ENCODE peak calls at places on chromosomes 2 and 18, in four cellular contexts. L, J, V and D are unnamed samples.

GRCh38 chr2:96180002-96180401 is 28.6 kb downstream of the STARD7 start:
- DNase-seq in J (no peak), V (no peak), L (no peak), D (no peak)

GRCh38 chr18:72329533-72329932 is 214.6 kb downstream of the CBLN2 start:
- DNase-seq in J (no peak), L (no peak), V (no peak), D (no peak)

GRCh38 chr2:55119711-55120487 is 69.6 kb upstream of the RTN4 start:
- DNase-seq in J (no peak), V (no peak), L (no peak), D (no peak)

GRCh38 chr2:19933351-19933981 is 31.7 kb upstream of the TTC32 start:
- DNase-seq in V (peak), J (no peak), L (peak), D (no peak)

GRCh38 chr2:172710584-172711024 is 25.0 kb upstream of the RAPGEF4 start:
- DNase-seq in J (peak), L (no peak), V (peak), D (peak)

GRCh38 chr2:115083216-115083615 is 640.8 kb downstream of the DPP10 start:
- DNase-seq in L (no peak), J (no peak), V (no peak), D (no peak)

GRCh38 chr18:38459086-38459485 is 893.5 kb upstream of the CELF4 start:
- DNase-seq in J (no peak), L (no peak), V (no peak), D (no peak)

GRCh38 chr2:8457092-8457481 is 224.8 kb upstream of the ID2 start:
- DNase-seq in L (no peak), V (no peak), J (no peak), D (no peak)

GRCh38 chr18:73688851-73689659 is 458.6 kb downstream of the FBXO15 start:
- DNase-seq in J (no peak), V (no peak), L (peak), D (no peak)

GRCh38 chr2:59726226-59726800 is 827.1 kb downstream of the BCL11A start:
- DNase-seq in J (no peak), V (no peak), L (no peak), D (no peak)

GRCh38 chr2:1975060-1975459 is 230.7 kb upstream of the PXDN start:
- DNase-seq in V (no peak), J (no peak), L (no peak), D (no peak)

GRCh38 chr2:2825516-2826208 is 494.6 kb upstream of the MYT1L start:
- DNase-seq in V (no peak), J (no peak), L (no peak), D (no peak)

GRCh38 chr2:128445533-128445900 is 126.8 kb upstream of the HS6ST1 start:
- DNase-seq in V (no peak), J (no peak), L (no peak), D (no peak)
- TF ChIP-seq MAX in V (no peak), J (no peak), L (no peak), D (no peak)

GRCh38 chr2:200762127-200762526 is 49.6 kb upstream of the BZW1 start:
- DNase-seq in L (no peak), J (no peak), V (no peak), D (no peak)

GRCh38 chr2:200761168-200761715 is 50.5 kb upstream of the BZW1 start:
- DNase-seq in V (no peak), L (no peak), J (no peak), D (no peak)

GRCh38 chr2:200757414-200757813 is 54.3 kb upstream of the BZW1 start:
- DNase-seq in J (no peak), L (no peak), V (no peak), D (no peak)

GRCh38 chr2:200756618-200757321 is 54.9 kb upstream of the BZW1 start:
- DNase-seq in V (peak), L (no peak), J (peak), D (no peak)

GRCh38 chr2:200758341-200758740 is 53.4 kb upstream of the BZW1 start:
- DNase-seq in J (no peak), V (peak), L (no peak), D (no peak)
- TF ChIP-seq CREB1 in J (no peak), V (peak), L (no peak), D (no peak)

GRCh38 chr18:65202091-65202490 is 548.7 kb upstream of the CDH7 start:
- DNase-seq in V (no peak), J (no peak), L (no peak), D (no peak)

DNA sequence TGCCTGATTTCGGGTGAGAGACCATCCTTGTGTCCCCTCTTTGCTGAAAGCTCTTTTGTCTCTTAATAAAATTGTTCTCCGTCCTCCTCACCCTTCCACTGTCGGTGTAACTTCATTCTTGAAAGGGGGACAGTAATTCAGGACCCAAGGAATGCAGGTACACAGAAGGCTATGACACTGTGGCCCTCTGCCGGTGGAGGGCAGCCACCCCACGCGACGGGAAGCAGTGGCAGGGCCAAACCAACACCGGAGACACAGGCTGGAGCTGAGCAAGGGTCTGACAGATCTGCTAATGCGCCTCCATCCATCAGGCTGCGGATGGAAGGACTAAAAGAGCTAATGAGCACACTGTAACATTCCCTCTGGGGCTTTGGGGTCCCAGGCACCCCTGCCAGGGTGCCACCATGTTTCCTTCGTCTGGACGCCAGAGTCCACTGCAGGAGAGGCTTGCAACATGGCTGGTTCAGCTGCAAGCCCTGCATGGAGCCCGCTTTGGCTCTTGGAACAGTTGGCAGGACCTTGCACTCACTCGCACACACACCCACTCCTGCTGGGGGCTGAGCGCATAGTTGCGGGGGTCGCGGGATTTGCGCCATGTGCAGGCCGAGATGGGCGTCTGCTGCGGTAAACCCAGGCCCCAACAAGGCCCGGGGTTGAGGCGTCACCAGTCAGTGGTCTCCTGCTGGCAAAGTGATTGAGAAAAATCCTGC is 544.1 kb upstream of the CDH7 start:
- DNase-seq in L (no peak), J (no peak), V (peak), D (peak)
- TF ChIP-seq ESRRA in L (no peak), J (no peak), V (no peak), D (no peak)

DNA sequence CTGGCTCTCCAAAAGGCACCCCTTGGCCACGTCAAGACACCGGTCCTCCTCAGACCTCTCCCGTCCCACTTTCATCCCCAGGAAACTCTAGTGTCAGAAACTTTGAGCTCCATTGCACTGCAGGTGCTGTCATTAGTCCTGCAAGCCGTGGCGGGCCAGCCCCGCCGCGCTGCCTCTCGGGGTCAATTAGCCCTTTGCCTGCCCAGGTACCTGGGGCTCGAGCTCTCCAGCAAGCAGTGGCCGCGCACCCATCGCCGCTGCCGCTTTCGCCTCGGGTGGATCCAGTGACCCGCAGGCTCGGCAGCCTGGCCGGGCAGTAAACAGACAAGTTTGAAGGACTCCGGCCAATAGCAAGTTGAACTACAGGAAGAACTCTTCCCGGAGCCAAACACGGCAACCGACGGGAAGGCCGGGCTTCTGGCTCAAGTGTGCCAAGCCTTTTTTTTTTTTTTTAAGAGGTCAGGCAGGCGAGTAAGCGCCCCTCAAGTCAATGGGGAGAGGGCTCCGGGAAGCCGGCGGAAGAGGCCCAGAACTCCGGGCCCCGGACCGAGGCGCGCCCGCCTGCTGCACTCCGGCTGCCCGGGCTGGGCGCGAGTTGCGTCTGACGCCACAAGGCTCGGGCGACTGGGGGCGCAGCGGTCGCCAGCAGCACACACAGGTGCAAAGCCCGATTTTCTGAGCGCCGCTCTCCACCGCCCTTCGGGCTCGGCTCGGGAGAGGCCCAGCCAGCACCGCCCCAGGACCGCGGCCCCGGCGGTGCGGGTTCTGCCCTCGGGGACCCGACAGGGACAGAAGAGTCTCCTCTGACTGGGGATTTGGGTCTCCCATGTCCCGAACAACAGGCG is 1.1 kb downstream of the ERBB4 start:
- DNase-seq in V (no peak), J (no peak), L (no peak), D (peak)
- TF ChIP-seq MAX in V (peak), J (no peak), L (no peak), D (no peak)

DNA sequence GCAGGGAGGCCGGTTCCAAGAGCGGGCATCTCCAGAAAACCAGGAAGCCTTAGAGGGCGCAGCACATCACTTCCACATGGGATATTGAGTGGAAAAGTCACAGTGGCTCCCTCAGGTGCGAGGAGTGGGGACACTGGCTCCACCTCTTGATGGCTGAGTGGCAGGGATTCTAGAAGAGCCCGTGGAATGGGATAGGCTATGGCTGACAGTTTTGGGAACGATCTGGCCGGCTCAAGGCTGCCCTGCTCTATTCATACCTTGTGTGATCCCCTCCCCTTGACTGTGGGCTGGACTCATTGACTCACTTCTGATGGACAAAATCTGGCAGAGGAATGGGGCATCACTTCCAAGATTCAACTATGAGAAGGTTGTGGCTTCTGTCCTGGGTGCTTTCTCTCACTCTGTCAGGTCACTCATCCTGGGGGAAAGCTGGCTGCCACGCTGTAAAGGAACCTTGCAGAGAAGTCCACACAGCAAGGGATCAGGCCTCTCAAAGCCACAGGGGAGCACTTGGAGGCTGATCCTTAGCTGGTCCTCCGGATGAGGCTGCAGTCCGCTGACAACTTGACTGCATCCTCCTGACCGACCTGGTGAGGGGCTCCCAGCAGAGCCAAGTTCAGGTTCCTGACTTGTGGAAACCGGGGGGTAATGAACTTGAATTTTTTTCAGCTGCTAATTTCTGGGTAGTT is 46.7 kb upstream of the HS6ST1 start:
- DNase-seq in J (no peak), V (no peak), L (no peak), D (peak)
- TF ChIP-seq CREB1 in J (no peak), V (no peak), L (no peak), D (no peak)

GRCh38 chr2:128598862-128599441 is 280.3 kb upstream of the HS6ST1 start:
- DNase-seq in J (no peak), V (no peak), L (no peak), D (no peak)

GRCh38 chr2:128594953-128595677 is 276.4 kb upstream of the HS6ST1 start:
- DNase-seq in V (peak), J (no peak), L (no peak), D (no peak)

GRCh38 chr2:128594273-128594910 is 275.7 kb upstream of the HS6ST1 start:
- DNase-seq in V (no peak), L (no peak), J (no peak), D (no peak)

GRCh38 chr2:128595763-128596452 is 277.2 kb upstream of the HS6ST1 start:
- DNase-seq in L (no peak), V (no peak), J (no peak), D (no peak)

DNA sequence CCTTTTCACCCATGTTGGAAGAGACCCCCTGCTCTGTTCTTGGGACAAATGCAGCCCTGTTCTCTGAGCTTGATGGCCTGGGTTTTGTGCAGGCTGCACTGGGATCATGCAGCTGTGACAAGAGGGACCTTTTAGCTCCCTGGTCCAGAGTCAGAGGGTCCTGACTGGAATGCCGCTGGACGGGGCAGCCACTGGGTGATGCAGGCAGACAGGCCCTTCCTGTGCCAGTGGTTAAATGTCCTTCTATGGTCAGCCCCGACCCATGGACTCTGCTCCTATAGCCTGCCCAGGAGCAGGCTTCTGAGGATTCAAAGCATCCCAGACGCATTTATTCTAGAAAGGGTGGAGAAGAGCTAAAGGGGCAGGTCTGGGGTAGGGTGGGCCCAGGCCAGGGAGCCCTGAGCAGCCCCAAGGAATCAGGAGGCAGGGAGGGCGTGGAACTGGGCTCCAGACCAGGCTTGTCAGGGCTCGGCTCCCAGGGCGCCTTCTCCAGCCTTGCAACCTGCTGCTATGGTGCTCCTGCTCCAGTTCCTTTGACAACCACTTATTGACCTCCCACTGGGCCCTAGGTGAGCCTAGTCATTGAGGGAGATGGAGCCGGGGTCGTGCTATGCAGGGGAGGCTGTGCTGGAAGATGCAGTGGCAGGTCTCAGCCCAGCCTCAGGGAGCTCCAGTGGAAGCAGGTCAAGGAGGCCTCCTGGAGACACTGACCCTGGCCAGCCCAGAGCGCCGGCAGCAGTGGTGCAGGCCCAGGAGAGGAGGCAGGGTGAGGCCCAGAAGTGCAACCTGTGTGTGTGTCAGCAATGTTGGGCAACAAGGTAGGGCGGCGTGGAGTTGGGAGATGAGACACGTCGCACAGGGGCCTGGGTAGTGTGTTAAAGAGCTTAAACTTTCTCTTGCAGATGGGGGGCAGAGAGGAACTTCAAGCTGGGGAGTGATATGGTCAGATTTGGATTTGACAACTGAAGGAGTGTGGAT is 278.1 kb upstream of the HS6ST1 start:
- DNase-seq in J (no peak), V (no peak), L (no peak), D (no peak)
- TF ChIP-seq ESRRA in J (no peak), V (no peak), L (no peak), D (no peak)

DNA sequence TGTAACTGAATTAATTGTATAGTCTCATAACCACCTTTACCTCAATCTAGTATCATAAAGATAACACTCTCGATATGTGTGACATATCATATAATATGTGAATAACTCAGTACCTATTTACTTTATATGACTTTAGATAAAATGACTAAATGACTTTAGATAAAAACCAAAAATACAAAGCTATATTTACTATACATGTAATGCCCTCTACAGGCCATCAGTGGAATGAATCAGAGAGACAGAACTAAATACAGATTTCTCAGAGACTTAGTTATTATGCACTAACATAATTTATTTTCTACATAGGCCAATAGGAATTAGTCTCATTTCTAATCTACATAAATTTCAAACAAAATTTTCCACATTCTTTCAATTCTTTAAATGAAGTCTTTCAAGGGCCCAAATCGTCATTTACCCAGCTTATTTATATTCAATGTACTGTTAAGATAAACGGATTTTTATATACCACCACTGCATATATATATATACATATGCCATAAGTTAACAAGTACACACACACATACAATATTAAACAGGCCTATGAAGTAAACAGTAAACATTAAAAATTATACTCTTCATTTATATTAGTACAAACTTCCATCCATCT is 219.9 kb downstream of the EXOC6B start:
- DNase-seq in J (peak), V (peak), L (no peak), D (no peak)
- TF ChIP-seq MAX in J (no peak), V (no peak), L (no peak), D (no peak)

GRCh38 chr2:117980381-117980780 is 33.5 kb downstream of the CCDC93 start:
- DNase-seq in L (no peak), V (no peak), J (no peak), D (no peak)
- TF ChIP-seq CREB1 in L (no peak), V (no peak), J (no peak), D (no peak)

GRCh38 chr2:45278345-45279078 is 269.3 kb upstream of the SIX2 start:
- DNase-seq in V (no peak), L (no peak), J (no peak), D (no peak)
- TF ChIP-seq ESRRA in V (no peak), L (no peak), J (no peak), D (no peak)

GRCh38 chr2:182077451-182078142 is 91.9 kb downstream of the PPP1R1C start:
- DNase-seq in V (peak), L (no peak), J (peak), D (peak)
- TF ChIP-seq MAX in V (no peak), L (no peak), J (no peak), D (no peak)